ENCODE peak calls at places on chromosomes 4 and X, in eight cellular contexts. One of them, this sample, is unnamed.
A peak's percentile ranks its signal among the peaks of the same experiment; 100 is the strongest.

GRCh38 chr4:113979157-113979972 is at the start of gene ARSJ:
- DNase-seq in tibial nerve: peak; percentile 12
- DNase-seq in IMR-90: peak; percentile 88
- DNase-seq in uterus: peak; percentile 55
- DNase-seq in heart left ventricle: peak; percentile 59
- DNase-seq in endothelial cell of umbilical vein: peak; percentile 82
- DNase-seq in breast epithelium: peak; percentile 28
- DNase-seq in gastrocnemius medialis: peak; percentile 17
- DNase-seq in this sample: no peak

GRCh38 chr4:38284294-38285045 is 324.3 kb downstream of the PTTG2 start:
- DNase-seq in tibial nerve: no peak
- DNase-seq in IMR-90: no peak
- DNase-seq in uterus: no peak
- DNase-seq in heart left ventricle: no peak
- DNase-seq in endothelial cell of umbilical vein: no peak
- DNase-seq in breast epithelium: no peak
- DNase-seq in gastrocnemius medialis: no peak
- DNase-seq in this sample: no peak

GRCh38 chr4:33080262-33080661 is 2360.1 kb downstream of the PCDH7 start:
- DNase-seq in tibial nerve: no peak
- DNase-seq in IMR-90: no peak
- DNase-seq in uterus: no peak
- DNase-seq in heart left ventricle: peak; percentile 33
- DNase-seq in endothelial cell of umbilical vein: no peak
- DNase-seq in breast epithelium: no peak
- DNase-seq in gastrocnemius medialis: no peak
- DNase-seq in this sample: no peak

GRCh38 chr4:2961411-2962098 is 1.7 kb downstream of the NOP14 start:
- DNase-seq in tibial nerve: no peak
- DNase-seq in IMR-90: no peak
- DNase-seq in uterus: no peak
- DNase-seq in heart left ventricle: no peak
- DNase-seq in endothelial cell of umbilical vein: no peak
- DNase-seq in breast epithelium: no peak
- DNase-seq in gastrocnemius medialis: no peak
- DNase-seq in this sample: no peak

GRCh38 chrX:64379924-64380323 is 15.3 kb downstream of the MTMR8 start:
- DNase-seq in tibial nerve: no peak
- DNase-seq in IMR-90: no peak
- DNase-seq in uterus: no peak
- DNase-seq in heart left ventricle: no peak
- DNase-seq in endothelial cell of umbilical vein: no peak
- DNase-seq in breast epithelium: no peak
- DNase-seq in gastrocnemius medialis: no peak
- DNase-seq in this sample: no peak

GRCh38 chr4:184123009-184123408 is 94.7 kb downstream of the ENPP6 start:
- DNase-seq in tibial nerve: no peak
- DNase-seq in IMR-90: no peak
- DNase-seq in uterus: no peak
- DNase-seq in heart left ventricle: no peak
- DNase-seq in endothelial cell of umbilical vein: no peak
- DNase-seq in breast epithelium: no peak
- DNase-seq in gastrocnemius medialis: no peak
- DNase-seq in this sample: no peak

GRCh38 chr4:152684587-152684986 is 4.8 kb upstream of the TMEM154 start:
- DNase-seq in tibial nerve: no peak
- DNase-seq in IMR-90: no peak
- DNase-seq in uterus: no peak
- DNase-seq in heart left ventricle: no peak
- DNase-seq in endothelial cell of umbilical vein: no peak
- DNase-seq in breast epithelium: no peak
- DNase-seq in gastrocnemius medialis: no peak
- DNase-seq in this sample: no peak

GRCh38 chr4:6641164-6641970 is 882 bp downstream of the MRFAP1 start:
- DNase-seq in tibial nerve: peak; percentile 35
- DNase-seq in IMR-90: peak; percentile 42
- DNase-seq in uterus: peak; percentile 50
- DNase-seq in heart left ventricle: peak; percentile 61
- DNase-seq in endothelial cell of umbilical vein: peak; percentile 49
- DNase-seq in breast epithelium: peak; percentile 29
- DNase-seq in gastrocnemius medialis: peak; percentile 28
- DNase-seq in this sample: peak; percentile 82

GRCh38 chr4:184309241-184310170 is 91.8 kb upstream of the ENPP6 start:
- DNase-seq in tibial nerve: no peak
- DNase-seq in IMR-90: no peak
- DNase-seq in uterus: no peak
- DNase-seq in heart left ventricle: no peak
- DNase-seq in endothelial cell of umbilical vein: no peak
- DNase-seq in breast epithelium: no peak
- DNase-seq in gastrocnemius medialis: no peak
- DNase-seq in this sample: no peak

GRCh38 chr4:81698536-81698935 is 226.8 kb upstream of the RASGEF1B start:
- DNase-seq in tibial nerve: no peak
- DNase-seq in IMR-90: no peak
- DNase-seq in uterus: no peak
- DNase-seq in heart left ventricle: no peak
- DNase-seq in endothelial cell of umbilical vein: no peak
- DNase-seq in breast epithelium: no peak
- DNase-seq in gastrocnemius medialis: no peak
- DNase-seq in this sample: no peak

GRCh38 chr4:26687728-26688127 is 103.8 kb downstream of the TBC1D19 start:
- DNase-seq in tibial nerve: no peak
- DNase-seq in IMR-90: peak; percentile 94
- DNase-seq in uterus: no peak
- DNase-seq in heart left ventricle: no peak
- DNase-seq in endothelial cell of umbilical vein: no peak
- DNase-seq in breast epithelium: no peak
- DNase-seq in gastrocnemius medialis: no peak
- DNase-seq in this sample: no peak

GRCh38 chr4:23323436-23323835 is 566.4 kb downstream of the PPARGC1A start:
- DNase-seq in tibial nerve: no peak
- DNase-seq in IMR-90: no peak
- DNase-seq in uterus: no peak
- DNase-seq in heart left ventricle: no peak
- DNase-seq in endothelial cell of umbilical vein: no peak
- DNase-seq in breast epithelium: no peak
- DNase-seq in gastrocnemius medialis: no peak
- DNase-seq in this sample: no peak

GRCh38 chr4:25970241-25970675 is 56.2 kb downstream of the SMIM20 start:
- DNase-seq in tibial nerve: no peak
- DNase-seq in IMR-90: no peak
- DNase-seq in uterus: no peak
- DNase-seq in heart left ventricle: peak; percentile 75
- DNase-seq in endothelial cell of umbilical vein: no peak
- DNase-seq in breast epithelium: no peak
- DNase-seq in gastrocnemius medialis: peak; percentile 30
- DNase-seq in this sample: no peak

GRCh38 chrX:55028040-55028439 is 2.7 kb downstream of the ALAS2 start:
- DNase-seq in tibial nerve: no peak
- DNase-seq in IMR-90: no peak
- DNase-seq in uterus: no peak
- DNase-seq in heart left ventricle: no peak
- DNase-seq in endothelial cell of umbilical vein: no peak
- DNase-seq in breast epithelium: no peak
- DNase-seq in gastrocnemius medialis: no peak
- DNase-seq in this sample: no peak

GRCh38 chr4:55376698-55377097 is 19.1 kb upstream of the TMEM165 start:
- DNase-seq in tibial nerve: no peak
- DNase-seq in IMR-90: no peak
- DNase-seq in uterus: no peak
- DNase-seq in heart left ventricle: no peak
- DNase-seq in endothelial cell of umbilical vein: no peak
- DNase-seq in breast epithelium: no peak
- DNase-seq in gastrocnemius medialis: no peak
- DNase-seq in this sample: no peak

GRCh38 chr4:30755306-30755705 is 35.1 kb downstream of the PCDH7 start:
- DNase-seq in tibial nerve: no peak
- DNase-seq in IMR-90: no peak
- DNase-seq in uterus: no peak
- DNase-seq in heart left ventricle: no peak
- DNase-seq in endothelial cell of umbilical vein: no peak
- DNase-seq in breast epithelium: no peak
- DNase-seq in gastrocnemius medialis: no peak
- DNase-seq in this sample: no peak

GRCh38 chr4:177464026-177464425 is 21.8 kb upstream of the AGA start:
- DNase-seq in tibial nerve: no peak
- DNase-seq in IMR-90: peak; percentile 44
- DNase-seq in uterus: no peak
- DNase-seq in heart left ventricle: no peak
- DNase-seq in endothelial cell of umbilical vein: no peak
- DNase-seq in breast epithelium: no peak
- DNase-seq in gastrocnemius medialis: no peak
- DNase-seq in this sample: no peak

GRCh38 chr4:177460460-177460859 is 18.2 kb upstream of the AGA start:
- DNase-seq in tibial nerve: no peak
- DNase-seq in IMR-90: no peak
- DNase-seq in uterus: no peak
- DNase-seq in heart left ventricle: no peak
- DNase-seq in endothelial cell of umbilical vein: no peak
- DNase-seq in breast epithelium: no peak
- DNase-seq in gastrocnemius medialis: no peak
- DNase-seq in this sample: no peak

DNA sequence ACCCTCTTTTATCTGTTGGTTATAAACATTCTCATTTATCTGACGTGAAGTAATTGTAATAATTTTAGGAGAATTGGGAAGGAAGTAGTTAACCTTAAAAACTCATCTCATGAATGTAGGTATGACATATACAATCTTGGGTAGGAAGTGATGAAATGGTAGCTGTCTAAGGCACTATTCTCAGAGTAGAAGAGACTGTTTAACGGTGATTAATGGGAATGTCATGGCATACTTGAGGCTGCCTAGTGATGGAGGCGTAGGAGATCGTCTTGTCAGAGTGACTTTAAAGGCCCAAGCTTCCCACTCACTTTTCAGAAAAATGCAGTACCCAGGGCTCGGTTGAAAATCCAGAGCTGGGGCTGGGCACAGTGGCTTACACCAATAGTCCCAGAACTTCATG is 19.4 kb upstream of the AGA start:
- DNase-seq in tibial nerve: no peak
- DNase-seq in IMR-90: no peak
- DNase-seq in uterus: no peak
- DNase-seq in heart left ventricle: no peak
- DNase-seq in endothelial cell of umbilical vein: no peak
- DNase-seq in breast epithelium: no peak
- DNase-seq in gastrocnemius medialis: no peak
- DNase-seq in this sample: no peak
- TF ChIP-seq CTCF in tibial nerve: no peak
- TF ChIP-seq CTCF in IMR-90: no peak
- TF ChIP-seq CTCF in uterus: no peak
- TF ChIP-seq CTCF in heart left ventricle: no peak
- TF ChIP-seq CTCF in endothelial cell of umbilical vein: no peak
- TF ChIP-seq CTCF in breast epithelium: no peak
- TF ChIP-seq CTCF in gastrocnemius medialis: no peak
- TF ChIP-seq CTCF in this sample: no peak

DNA sequence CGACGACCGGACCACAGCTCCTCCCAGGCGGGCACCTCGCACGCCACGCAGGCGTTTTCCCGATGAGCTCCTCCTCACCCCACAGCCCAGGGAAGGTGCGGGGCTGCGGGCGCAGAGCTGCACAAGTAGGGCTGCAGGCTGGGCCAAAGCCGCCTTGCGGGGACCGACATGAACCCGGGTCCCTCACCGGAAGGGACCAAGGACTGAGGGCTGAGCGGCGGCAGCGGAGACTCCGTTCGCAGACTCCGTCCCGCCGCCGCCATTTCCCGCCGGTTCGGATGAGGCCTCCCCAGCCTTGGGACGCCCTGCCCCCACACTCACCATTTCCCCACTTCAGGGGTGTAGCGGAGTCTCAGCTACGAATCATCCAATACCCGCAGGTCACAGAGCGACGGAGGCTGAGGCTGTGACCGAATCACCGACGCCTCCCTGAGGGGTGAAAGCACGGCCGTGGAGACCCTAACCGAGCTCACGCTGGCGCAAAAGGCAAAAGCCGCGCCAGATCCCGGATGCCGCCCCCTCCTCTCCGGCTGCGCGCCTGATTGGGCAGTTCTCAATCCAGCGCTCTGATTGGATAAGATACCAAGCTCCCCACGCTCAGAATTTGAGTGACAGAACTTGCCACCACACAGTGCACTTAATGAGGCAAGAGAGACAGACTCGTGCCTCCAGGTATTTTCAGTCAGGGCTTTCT is at the start of gene ZNF732:
- DNase-seq in tibial nerve: no peak
- DNase-seq in IMR-90: peak; percentile 19
- DNase-seq in uterus: peak; percentile 18
- DNase-seq in heart left ventricle: peak; percentile 50
- DNase-seq in endothelial cell of umbilical vein: peak; percentile 27
- DNase-seq in breast epithelium: peak; percentile 77
- DNase-seq in gastrocnemius medialis: no peak
- DNase-seq in this sample: peak; percentile 81
- H3K9me3 ChIP-seq in tibial nerve: peaks cover 48% of the 10 kb centered on the region
- H3K9me3 ChIP-seq in IMR-90: peaks cover 27% of the 10 kb centered on the region
- H3K9me3 ChIP-seq in uterus: no peaks in the 10 kb centered on the region
- H3K9me3 ChIP-seq in heart left ventricle: no peaks in the 10 kb centered on the region
- H3K9me3 ChIP-seq in endothelial cell of umbilical vein: no peaks in the 10 kb centered on the region
- H3K9me3 ChIP-seq in breast epithelium: no peaks in the 10 kb centered on the region
- H3K9me3 ChIP-seq in gastrocnemius medialis: no peaks in the 10 kb centered on the region
- H3K9me3 ChIP-seq in this sample: no peaks in the 10 kb centered on the region

DNA sequence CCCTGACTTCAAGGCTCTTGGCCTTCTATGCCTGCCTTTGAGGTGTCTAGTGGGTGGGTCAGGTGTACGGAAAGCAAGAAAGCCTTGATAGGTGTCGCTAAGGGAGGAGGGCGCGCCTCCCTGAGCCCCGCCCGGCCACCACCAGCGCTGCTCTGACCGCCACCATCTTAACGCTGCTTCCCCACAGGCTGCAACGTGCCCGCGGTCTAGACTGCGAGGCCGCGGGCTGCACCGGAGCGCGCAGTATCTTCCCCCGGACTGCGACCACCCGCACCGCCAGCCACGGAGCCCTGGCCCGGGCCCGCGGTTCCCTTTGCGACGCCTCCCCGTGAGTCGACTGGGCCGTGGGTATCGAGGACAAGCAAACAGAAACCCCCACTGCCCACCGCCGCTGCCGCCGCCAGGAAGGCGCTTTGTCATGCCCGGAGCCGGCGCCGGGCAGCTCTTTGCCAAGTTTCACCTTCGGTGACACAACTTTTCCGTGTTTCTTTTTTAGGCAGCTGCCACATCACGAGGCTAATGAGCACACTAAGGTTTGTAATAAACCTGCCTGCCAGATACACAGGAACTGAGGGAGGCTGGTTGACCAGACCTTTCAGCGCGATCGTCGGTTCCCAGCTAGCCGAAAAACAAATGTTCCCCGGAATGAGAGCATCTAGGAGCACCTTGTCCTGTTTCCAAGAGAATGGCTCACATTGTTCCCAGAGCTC is 335.8 kb upstream of the F9 start:
- DNase-seq in tibial nerve: no peak
- DNase-seq in IMR-90: no peak
- DNase-seq in uterus: no peak
- DNase-seq in heart left ventricle: peak; percentile 53
- DNase-seq in endothelial cell of umbilical vein: no peak
- DNase-seq in breast epithelium: peak; percentile 41
- DNase-seq in gastrocnemius medialis: peak; percentile 79
- DNase-seq in this sample: no peak
- TF ChIP-seq POLR2A in tibial nerve: no peak
- TF ChIP-seq POLR2A in IMR-90: no peak
- TF ChIP-seq POLR2A in uterus: no peak
- TF ChIP-seq POLR2A in heart left ventricle: no peak
- TF ChIP-seq POLR2A in endothelial cell of umbilical vein: no peak
- TF ChIP-seq POLR2A in breast epithelium: no peak
- TF ChIP-seq POLR2A in gastrocnemius medialis: peak; percentile 68
- TF ChIP-seq POLR2A in this sample: no peak

GRCh38 chr4:148999924-149000323 is 557.7 kb upstream of the NR3C2 start:
- DNase-seq in tibial nerve: no peak
- DNase-seq in IMR-90: no peak
- DNase-seq in uterus: no peak
- DNase-seq in heart left ventricle: no peak
- DNase-seq in endothelial cell of umbilical vein: no peak
- DNase-seq in breast epithelium: no peak
- DNase-seq in gastrocnemius medialis: no peak
- DNase-seq in this sample: no peak

GRCh38 chr4:148998719-148999118 is 556.5 kb upstream of the NR3C2 start:
- DNase-seq in tibial nerve: no peak
- DNase-seq in IMR-90: peak; percentile 17
- DNase-seq in uterus: no peak
- DNase-seq in heart left ventricle: no peak
- DNase-seq in endothelial cell of umbilical vein: no peak
- DNase-seq in breast epithelium: no peak
- DNase-seq in gastrocnemius medialis: no peak
- DNase-seq in this sample: no peak
- TF ChIP-seq CTCF in tibial nerve: no peak
- TF ChIP-seq CTCF in IMR-90: peak; percentile 54
- TF ChIP-seq CTCF in uterus: no peak
- TF ChIP-seq CTCF in heart left ventricle: no peak
- TF ChIP-seq CTCF in endothelial cell of umbilical vein: peak; percentile 14
- TF ChIP-seq CTCF in breast epithelium: no peak
- TF ChIP-seq CTCF in gastrocnemius medialis: no peak
- TF ChIP-seq CTCF in this sample: no peak